ENCODE peak calls at places on chromosomes 6 and 20, in five cellular contexts. One of them, this sample, is unnamed.

GRCh38 chr20:50029697-50030428 is 47.1 kb downstream of the SNAI1 start:
- DNase-seq in body of pancreas: peak; percentile 57
- DNase-seq in psoas muscle: peak; percentile 77
- DNase-seq in mucosa of descending colon: no peak
- DNase-seq in bronchial epithelial cell: peak; percentile 37
- DNase-seq in this sample: no peak

GRCh38 chr6:72621243-72622093 is at the start of gene KCNQ5:
- DNase-seq in body of pancreas: peak; percentile 25
- DNase-seq in psoas muscle: peak; percentile 26
- DNase-seq in mucosa of descending colon: peak; percentile 55
- DNase-seq in bronchial epithelial cell: no peak
- DNase-seq in this sample: peak; percentile 34

GRCh38 chr20:39986231-39986904 is 702.7 kb downstream of the MAFB start:
- DNase-seq in body of pancreas: peak; percentile 34
- DNase-seq in psoas muscle: peak; percentile 78
- DNase-seq in mucosa of descending colon: no peak
- DNase-seq in bronchial epithelial cell: peak; percentile 48
- DNase-seq in this sample: no peak

GRCh38 chr6:99282479-99283062 is 66.9 kb downstream of the FAXC start:
- DNase-seq in body of pancreas: no peak
- DNase-seq in psoas muscle: no peak
- DNase-seq in mucosa of descending colon: no peak
- DNase-seq in bronchial epithelial cell: peak; percentile 42
- DNase-seq in this sample: no peak

GRCh38 chr6:87808005-87808757 is 106.1 kb upstream of the AKIRIN2 start:
- DNase-seq in body of pancreas: no peak
- DNase-seq in psoas muscle: no peak
- DNase-seq in mucosa of descending colon: no peak
- DNase-seq in bronchial epithelial cell: peak; percentile 99
- DNase-seq in this sample: no peak

GRCh38 chr20:46573788-46574581 is 23.5 kb upstream of the OCSTAMP start:
- DNase-seq in body of pancreas: no peak
- DNase-seq in psoas muscle: no peak
- DNase-seq in mucosa of descending colon: no peak
- DNase-seq in bronchial epithelial cell: no peak
- DNase-seq in this sample: no peak

GRCh38 chr6:167731216-167731615 is 95.5 kb upstream of the AFDN start:
- DNase-seq in body of pancreas: no peak
- DNase-seq in psoas muscle: no peak
- DNase-seq in mucosa of descending colon: no peak
- DNase-seq in bronchial epithelial cell: no peak
- DNase-seq in this sample: no peak

GRCh38 chr20:17716331-17716730 is 16.6 kb downstream of the BANF2 start:
- DNase-seq in body of pancreas: peak; percentile 61
- DNase-seq in psoas muscle: no peak
- DNase-seq in mucosa of descending colon: no peak
- DNase-seq in bronchial epithelial cell: no peak
- DNase-seq in this sample: no peak

GRCh38 chr20:18650224-18650623 is 62.4 kb downstream of the DTD1 start:
- DNase-seq in body of pancreas: no peak
- DNase-seq in psoas muscle: no peak
- DNase-seq in mucosa of descending colon: no peak
- DNase-seq in bronchial epithelial cell: no peak
- DNase-seq in this sample: no peak

GRCh38 chr6:75941509-75941908 is 131.0 kb downstream of the IMPG1 start:
- DNase-seq in body of pancreas: no peak
- DNase-seq in psoas muscle: no peak
- DNase-seq in mucosa of descending colon: no peak
- DNase-seq in bronchial epithelial cell: no peak
- DNase-seq in this sample: no peak

GRCh38 chr20:59806578-59806975 is 126.9 kb downstream of the SYCP2 start:
- DNase-seq in body of pancreas: no peak
- DNase-seq in psoas muscle: no peak
- DNase-seq in mucosa of descending colon: no peak
- DNase-seq in bronchial epithelial cell: no peak
- DNase-seq in this sample: no peak

GRCh38 chr6:147132889-147133288 is 71.3 kb upstream of the STXBP5 start:
- DNase-seq in body of pancreas: no peak
- DNase-seq in psoas muscle: no peak
- DNase-seq in mucosa of descending colon: no peak
- DNase-seq in bronchial epithelial cell: peak; percentile 48
- DNase-seq in this sample: no peak

GRCh38 chr20:38387953-38388352 is 41.7 kb downstream of the LBP start:
- DNase-seq in body of pancreas: no peak
- DNase-seq in psoas muscle: no peak
- DNase-seq in mucosa of descending colon: no peak
- DNase-seq in bronchial epithelial cell: no peak
- DNase-seq in this sample: no peak
- TF ChIP-seq CTCF in body of pancreas: no peak
- TF ChIP-seq CTCF in psoas muscle: no peak
- TF ChIP-seq CTCF in mucosa of descending colon: no peak
- TF ChIP-seq CTCF in bronchial epithelial cell: no peak
- TF ChIP-seq CTCF in this sample: no peak

GRCh38 chr6:40774932-40775331 is 187.8 kb upstream of the LRFN2 start:
- DNase-seq in body of pancreas: no peak
- DNase-seq in psoas muscle: no peak
- DNase-seq in mucosa of descending colon: no peak
- DNase-seq in bronchial epithelial cell: no peak
- DNase-seq in this sample: no peak
- TF ChIP-seq CTCF in body of pancreas: no peak
- TF ChIP-seq CTCF in psoas muscle: no peak
- TF ChIP-seq CTCF in mucosa of descending colon: no peak
- TF ChIP-seq CTCF in bronchial epithelial cell: no peak
- TF ChIP-seq CTCF in this sample: no peak

DNA sequence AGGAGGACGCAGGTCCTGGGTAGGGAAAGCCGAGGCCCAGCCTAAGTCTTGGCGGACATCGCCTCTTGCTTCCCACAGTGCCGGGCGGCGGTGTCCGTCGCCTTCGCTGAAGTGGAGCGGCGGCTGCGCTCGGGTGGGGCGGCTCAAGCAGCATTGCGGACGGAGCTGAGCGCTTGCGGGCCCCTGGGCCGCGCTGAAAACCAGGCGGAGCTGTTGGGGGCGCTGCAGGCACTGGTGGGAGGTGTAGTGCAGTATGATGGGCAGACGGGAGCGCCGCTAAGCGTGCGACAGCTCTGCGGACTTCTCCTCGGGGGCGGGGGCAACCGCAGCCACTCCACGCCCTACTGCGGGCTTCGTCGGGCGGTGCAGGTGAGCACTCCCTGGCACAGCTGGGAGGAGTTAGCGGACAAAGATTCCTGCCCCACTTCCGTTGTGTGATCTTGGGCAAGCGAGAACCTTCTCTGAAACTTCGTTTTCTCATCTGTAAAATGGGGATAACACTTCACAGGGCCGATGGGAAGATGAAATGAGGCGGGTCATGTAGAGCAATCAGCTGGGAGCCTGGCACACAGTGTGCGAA is 4.3 kb downstream of the PRSS16 start:
- DNase-seq in body of pancreas: peak; percentile 96
- DNase-seq in psoas muscle: peak; percentile 25
- DNase-seq in mucosa of descending colon: peak; percentile 94
- DNase-seq in bronchial epithelial cell: peak; percentile 87
- DNase-seq in this sample: peak; percentile 54
- TF ChIP-seq CTCF in body of pancreas: peak; percentile 68
- TF ChIP-seq CTCF in psoas muscle: no peak
- TF ChIP-seq CTCF in mucosa of descending colon: peak; percentile 30
- TF ChIP-seq CTCF in bronchial epithelial cell: peak; percentile 71
- TF ChIP-seq CTCF in this sample: no peak

GRCh38 chr6:140893432-140893831 is 1239.3 kb upstream of the GJE1 start:
- DNase-seq in body of pancreas: no peak
- DNase-seq in psoas muscle: no peak
- DNase-seq in mucosa of descending colon: no peak
- DNase-seq in bronchial epithelial cell: no peak
- DNase-seq in this sample: no peak
- TF ChIP-seq CTCF in body of pancreas: no peak
- TF ChIP-seq CTCF in psoas muscle: no peak
- TF ChIP-seq CTCF in mucosa of descending colon: no peak
- TF ChIP-seq CTCF in bronchial epithelial cell: no peak
- TF ChIP-seq CTCF in this sample: no peak

GRCh38 chr6:7899046-7899888 is 11.3 kb downstream of the TXNDC5 start:
- DNase-seq in body of pancreas: no peak
- DNase-seq in psoas muscle: no peak
- DNase-seq in mucosa of descending colon: no peak
- DNase-seq in bronchial epithelial cell: no peak
- DNase-seq in this sample: no peak
- TF ChIP-seq CTCF in body of pancreas: peak; percentile 20
- TF ChIP-seq CTCF in psoas muscle: no peak
- TF ChIP-seq CTCF in mucosa of descending colon: no peak
- TF ChIP-seq CTCF in bronchial epithelial cell: no peak
- TF ChIP-seq CTCF in this sample: no peak

DNA sequence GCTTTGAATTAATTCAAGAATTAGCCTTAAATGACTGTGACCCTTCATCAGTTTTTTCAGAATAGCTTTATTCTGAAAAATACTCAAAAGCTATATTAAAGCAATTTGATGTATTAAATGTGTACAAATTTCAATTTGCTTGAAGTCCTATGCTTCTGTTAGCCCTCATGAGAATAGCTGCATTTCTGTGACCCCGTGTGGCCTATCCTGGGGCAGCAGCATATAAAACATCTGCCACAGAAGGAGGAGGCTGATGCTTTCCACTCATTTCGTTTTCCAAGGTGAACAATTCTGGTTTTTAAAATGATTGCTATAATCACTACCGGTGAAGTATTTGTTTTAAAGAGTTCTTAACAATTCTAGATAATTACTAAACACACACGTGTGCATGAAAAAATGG is 360.3 kb downstream of the BTBD9 start:
- DNase-seq in body of pancreas: no peak
- DNase-seq in psoas muscle: no peak
- DNase-seq in mucosa of descending colon: no peak
- DNase-seq in bronchial epithelial cell: no peak
- DNase-seq in this sample: no peak
- TF ChIP-seq CTCF in body of pancreas: peak; percentile 5
- TF ChIP-seq CTCF in psoas muscle: no peak
- TF ChIP-seq CTCF in mucosa of descending colon: no peak
- TF ChIP-seq CTCF in bronchial epithelial cell: no peak
- TF ChIP-seq CTCF in this sample: no peak

DNA sequence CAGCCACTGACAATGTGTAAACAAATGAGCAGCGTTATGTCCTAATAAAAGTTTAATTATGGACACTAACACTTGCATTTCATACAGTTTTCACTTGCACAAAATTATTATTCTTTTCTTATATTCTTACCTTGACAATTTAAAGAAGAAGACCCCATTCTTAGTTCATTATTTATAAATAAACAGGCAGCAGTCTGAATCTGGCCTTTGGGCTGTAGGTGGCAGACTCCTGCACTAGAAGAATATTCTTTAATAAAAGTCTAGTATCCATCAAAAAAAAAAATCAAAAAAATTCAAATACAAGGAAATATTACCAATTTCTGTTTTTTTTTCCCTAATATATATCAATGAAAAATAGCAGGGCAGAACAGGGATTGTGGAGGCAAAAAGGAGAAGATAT is 24.8 kb downstream of the PTCHD4 start:
- DNase-seq in body of pancreas: no peak
- DNase-seq in psoas muscle: no peak
- DNase-seq in mucosa of descending colon: no peak
- DNase-seq in bronchial epithelial cell: no peak
- DNase-seq in this sample: no peak
- TF ChIP-seq CTCF in body of pancreas: no peak
- TF ChIP-seq CTCF in psoas muscle: no peak
- TF ChIP-seq CTCF in mucosa of descending colon: no peak
- TF ChIP-seq CTCF in bronchial epithelial cell: no peak
- TF ChIP-seq CTCF in this sample: no peak

GRCh38 chr20:47857994-47858557 is 72.8 kb upstream of the SULF2 start:
- DNase-seq in body of pancreas: no peak
- DNase-seq in psoas muscle: peak; percentile 32
- DNase-seq in mucosa of descending colon: no peak
- DNase-seq in bronchial epithelial cell: peak; percentile 50
- DNase-seq in this sample: no peak

GRCh38 chr20:47859255-47859654 is 74.0 kb upstream of the SULF2 start:
- DNase-seq in body of pancreas: no peak
- DNase-seq in psoas muscle: no peak
- DNase-seq in mucosa of descending colon: no peak
- DNase-seq in bronchial epithelial cell: no peak
- DNase-seq in this sample: no peak

GRCh38 chr20:47854687-47855212 is 69.5 kb upstream of the SULF2 start:
- DNase-seq in body of pancreas: no peak
- DNase-seq in psoas muscle: no peak
- DNase-seq in mucosa of descending colon: no peak
- DNase-seq in bronchial epithelial cell: peak; percentile 59
- DNase-seq in this sample: no peak

GRCh38 chr20:47855799-47856198 is 70.5 kb upstream of the SULF2 start:
- DNase-seq in body of pancreas: no peak
- DNase-seq in psoas muscle: no peak
- DNase-seq in mucosa of descending colon: no peak
- DNase-seq in bronchial epithelial cell: no peak
- DNase-seq in this sample: no peak

GRCh38 chr20:47857142-47857993 is 72.1 kb upstream of the SULF2 start:
- DNase-seq in body of pancreas: no peak
- DNase-seq in psoas muscle: peak; percentile 30
- DNase-seq in mucosa of descending colon: no peak
- DNase-seq in bronchial epithelial cell: peak; percentile 52
- DNase-seq in this sample: no peak
- TF ChIP-seq CTCF in body of pancreas: no peak
- TF ChIP-seq CTCF in psoas muscle: no peak
- TF ChIP-seq CTCF in mucosa of descending colon: no peak
- TF ChIP-seq CTCF in bronchial epithelial cell: no peak
- TF ChIP-seq CTCF in this sample: no peak

DNA sequence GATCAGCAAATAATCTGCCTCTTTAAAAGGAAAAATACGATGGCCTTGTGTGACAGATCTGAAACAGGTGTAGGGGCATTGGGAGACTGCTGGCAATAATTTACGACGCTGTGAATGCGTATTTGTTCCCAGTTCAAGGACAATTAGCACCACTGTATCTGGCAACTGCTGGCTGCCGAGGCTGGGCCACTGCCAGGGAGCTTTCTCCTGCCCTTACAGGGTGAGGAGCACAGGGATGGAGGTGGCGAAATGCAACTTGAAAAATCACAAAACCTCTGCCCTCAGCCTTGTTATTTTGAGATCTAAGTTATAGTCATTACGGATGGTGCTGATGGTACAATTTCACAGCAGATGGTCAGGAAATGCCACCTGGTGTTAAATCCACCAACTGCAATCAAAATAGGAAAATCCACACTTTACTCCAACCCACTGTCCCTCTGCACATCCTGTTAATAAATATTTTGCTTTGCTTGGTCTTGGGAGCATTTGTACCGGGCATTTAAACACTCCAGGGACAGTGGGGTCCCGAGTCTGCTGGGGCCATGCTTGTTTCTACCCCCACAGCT is 6.4 kb downstream of the MYLK4 start:
- DNase-seq in body of pancreas: peak; percentile 81
- DNase-seq in psoas muscle: peak; percentile 48
- DNase-seq in mucosa of descending colon: no peak
- DNase-seq in bronchial epithelial cell: no peak
- DNase-seq in this sample: no peak
- TF ChIP-seq CTCF in body of pancreas: peak; percentile 29
- TF ChIP-seq CTCF in psoas muscle: peak; percentile 32
- TF ChIP-seq CTCF in mucosa of descending colon: no peak
- TF ChIP-seq CTCF in bronchial epithelial cell: peak; percentile 27
- TF ChIP-seq CTCF in this sample: no peak

DNA sequence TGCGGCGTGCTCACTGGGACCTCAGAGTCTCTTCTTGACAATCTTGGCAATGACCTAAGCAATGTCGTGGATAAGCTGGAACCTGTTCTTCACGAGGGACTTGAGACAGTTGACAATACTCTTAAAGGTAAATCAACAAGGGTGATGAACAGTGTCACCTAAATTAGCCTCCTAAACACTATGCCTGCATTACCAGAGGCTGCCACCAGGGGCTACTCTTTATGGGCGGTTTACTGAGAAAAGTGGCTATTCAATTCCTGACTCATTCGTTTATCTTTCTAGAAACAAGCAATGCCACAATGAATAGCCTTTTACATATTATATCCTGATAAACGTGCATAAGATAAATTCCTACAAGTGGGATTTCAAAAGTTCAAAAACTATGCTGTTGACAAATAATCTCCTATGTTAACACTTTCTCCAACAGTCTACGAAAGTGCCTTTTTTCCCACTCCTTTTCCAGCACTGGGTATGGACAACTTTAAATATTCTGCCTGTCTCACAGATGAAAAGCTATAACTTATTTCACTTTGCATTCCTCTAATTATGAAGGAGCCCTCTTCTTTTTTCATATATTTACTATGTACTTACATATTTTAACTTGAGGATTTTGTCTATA is 1.3 kb downstream of the BPIFA2 start:
- DNase-seq in body of pancreas: no peak
- DNase-seq in psoas muscle: no peak
- DNase-seq in mucosa of descending colon: no peak
- DNase-seq in bronchial epithelial cell: no peak
- DNase-seq in this sample: no peak
- TF ChIP-seq CTCF in body of pancreas: peak; percentile 9
- TF ChIP-seq CTCF in psoas muscle: peak; percentile 52
- TF ChIP-seq CTCF in mucosa of descending colon: no peak
- TF ChIP-seq CTCF in bronchial epithelial cell: peak; percentile 27
- TF ChIP-seq CTCF in this sample: no peak